ENCODE peak calls at places on chromosomes 12 and 14, in eight cellular contexts. V, A, S, Q, B, L, H and T are unnamed samples.

GRCh38 chr14:58315606-58316005 is 17.3 kb downstream of the ARID4A start:
- DNase-seq in V (peak), A (peak), S (no peak), Q (no peak), B (no peak), L (no peak), H (no peak), T (no peak)

GRCh38 chr14:38078393-38078792 is 129.3 kb upstream of the SSTR1 start:
- DNase-seq in V (no peak), A (no peak), S (no peak), Q (no peak), B (no peak), L (peak), H (no peak), T (peak)

GRCh38 chr12:28479683-28480082 is 289.4 kb downstream of the CCDC91 start:
- DNase-seq in V (no peak), A (no peak), S (no peak), Q (no peak), B (no peak), L (no peak), H (no peak), T (no peak)

GRCh38 chr14:31243860-31244259 is 36.3 kb upstream of the HECTD1 start:
- DNase-seq in V (no peak), A (no peak), S (peak), Q (no peak), B (no peak), L (no peak), H (no peak), T (no peak)

GRCh38 chr12:112854344-112854743 is 52.4 kb upstream of the OAS1 start:
- DNase-seq in V (no peak), A (no peak), S (no peak), Q (no peak), B (no peak), L (no peak), H (no peak), T (no peak)

GRCh38 chr14:28571636-28572035 is 195.0 kb upstream of the FOXG1 start:
- DNase-seq in V (peak), A (peak), S (no peak), Q (no peak), B (no peak), L (no peak), H (no peak), T (no peak)

GRCh38 chr14:48914382-48914781 is 671.8 kb downstream of the RPS29 start:
- DNase-seq in V (no peak), A (no peak), S (no peak), Q (no peak), B (no peak), L (no peak), H (no peak), T (no peak)

GRCh38 chr12:76268267-76268666 is 79.9 kb downstream of the BBS10 start:
- DNase-seq in V (peak), A (peak), S (no peak), Q (no peak), B (no peak), L (no peak), H (no peak), T (no peak)

GRCh38 chr14:101367421-101368261 is 193.7 kb upstream of the DIO3 start:
- DNase-seq in V (no peak), A (no peak), S (no peak), Q (no peak), B (no peak), L (no peak), H (no peak), T (no peak)